ENCODE peak calls at places on chromosomes 13 and 19, in seven cellular contexts. V, N, E, M, Q, S and J are unnamed samples.

GRCh38 chr19:9308091-9308490 is 1.5 kb downstream of the ZNF699 start:
- DNase-seq in N (no peak), M (no peak), V (no peak), S (no peak), E (no peak), Q (no peak), J (no peak)

GRCh38 chr19:1756705-1757445 is 3.6 kb downstream of the ONECUT3 start:
- DNase-seq in N (no peak), M (no peak), S (no peak), E (no peak), Q (no peak), V (no peak), J (no peak)

GRCh38 chr19:13953021-13953531 is 767 bp downstream of the DCAF15 start:
- DNase-seq in S (peak), V (peak), N (no peak), M (peak), E (no peak), Q (no peak), J (no peak)

GRCh38 chr13:30421093-30422055 is 919 bp upstream of the UBE2L5 start:
- DNase-seq in S (peak), N (no peak), Q (peak), E (peak), V (peak), M (peak), J (peak)

GRCh38 chr19:33194884-33195710 is 967 bp downstream of the LRP3 start:
- DNase-seq in S (no peak), Q (no peak), V (no peak), E (peak), M (peak), N (no peak), J (peak)

GRCh38 chr19:46878613-46879375 is 18.0 kb downstream of the ARHGAP35 start:
- DNase-seq in V (no peak), E (no peak), Q (no peak), N (no peak), M (no peak), S (no peak), J (no peak)

GRCh38 chr13:40309881-40310280 is 356.6 kb downstream of the FOXO1 start:
- DNase-seq in S (no peak), N (no peak), M (no peak), V (no peak), Q (no peak), E (no peak), J (no peak)

GRCh38 chr13:55345197-55345596 is 1795.5 kb upstream of the PRR20A start:
- DNase-seq in S (no peak), N (no peak), M (no peak), Q (no peak), E (no peak), V (no peak), J (no peak)

GRCh38 chr13:50081899-50082425 is 66.7 kb downstream of the KCNRG start:
- DNase-seq in M (peak), Q (peak), E (peak), S (peak), N (peak), V (peak), J (peak)

GRCh38 chr13:30354481-30355404 is 47.4 kb upstream of the KATNAL1 start:
- DNase-seq in M (no peak), Q (no peak), N (no peak), V (no peak), E (no peak), S (no peak), J (no peak)

GRCh38 chr13:99577934-99578917 is 77.0 kb downstream of the TM9SF2 start:
- DNase-seq in M (no peak), S (no peak), E (no peak), N (no peak), Q (no peak), V (no peak), J (no peak)

GRCh38 chr13:35512271-35512920 is 35.9 kb upstream of the MAB21L1 start:
- DNase-seq in N (no peak), E (no peak), Q (no peak), S (no peak), M (no peak), V (no peak), J (no peak)

GRCh38 chr13:112876305-112877000 is 92.6 kb upstream of the MCF2L start:
- DNase-seq in Q (no peak), M (no peak), E (no peak), S (no peak), V (peak), N (no peak), J (no peak)

DNA sequence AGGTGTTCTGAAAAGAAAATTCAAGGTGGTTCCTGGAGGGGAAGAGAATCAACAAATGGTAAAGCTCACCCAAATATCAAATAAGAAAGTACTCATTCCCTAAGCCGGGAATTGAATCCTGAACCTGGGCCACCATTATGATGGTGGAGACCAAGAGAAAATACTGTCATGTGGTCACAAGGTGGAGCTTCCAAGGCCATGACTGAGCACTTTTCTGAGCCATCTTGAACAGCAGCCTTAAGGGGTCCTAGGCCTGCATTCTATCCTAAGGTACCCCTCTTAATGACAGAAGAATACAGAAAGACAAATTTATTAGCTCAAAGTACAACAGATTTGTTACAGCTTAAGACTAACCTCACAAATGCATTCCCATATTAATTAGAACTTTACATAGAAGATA is 9.6 kb downstream of the ZNF431 start:
- DNase-seq in V (no peak), Q (peak), M (no peak), S (no peak), N (no peak), E (no peak), J (no peak)
- TF ChIP-seq POLR2AphosphoS5 in V (no peak), Q (no peak), M (no peak), S (no peak), N (no peak), E (no peak), J (no peak)

DNA sequence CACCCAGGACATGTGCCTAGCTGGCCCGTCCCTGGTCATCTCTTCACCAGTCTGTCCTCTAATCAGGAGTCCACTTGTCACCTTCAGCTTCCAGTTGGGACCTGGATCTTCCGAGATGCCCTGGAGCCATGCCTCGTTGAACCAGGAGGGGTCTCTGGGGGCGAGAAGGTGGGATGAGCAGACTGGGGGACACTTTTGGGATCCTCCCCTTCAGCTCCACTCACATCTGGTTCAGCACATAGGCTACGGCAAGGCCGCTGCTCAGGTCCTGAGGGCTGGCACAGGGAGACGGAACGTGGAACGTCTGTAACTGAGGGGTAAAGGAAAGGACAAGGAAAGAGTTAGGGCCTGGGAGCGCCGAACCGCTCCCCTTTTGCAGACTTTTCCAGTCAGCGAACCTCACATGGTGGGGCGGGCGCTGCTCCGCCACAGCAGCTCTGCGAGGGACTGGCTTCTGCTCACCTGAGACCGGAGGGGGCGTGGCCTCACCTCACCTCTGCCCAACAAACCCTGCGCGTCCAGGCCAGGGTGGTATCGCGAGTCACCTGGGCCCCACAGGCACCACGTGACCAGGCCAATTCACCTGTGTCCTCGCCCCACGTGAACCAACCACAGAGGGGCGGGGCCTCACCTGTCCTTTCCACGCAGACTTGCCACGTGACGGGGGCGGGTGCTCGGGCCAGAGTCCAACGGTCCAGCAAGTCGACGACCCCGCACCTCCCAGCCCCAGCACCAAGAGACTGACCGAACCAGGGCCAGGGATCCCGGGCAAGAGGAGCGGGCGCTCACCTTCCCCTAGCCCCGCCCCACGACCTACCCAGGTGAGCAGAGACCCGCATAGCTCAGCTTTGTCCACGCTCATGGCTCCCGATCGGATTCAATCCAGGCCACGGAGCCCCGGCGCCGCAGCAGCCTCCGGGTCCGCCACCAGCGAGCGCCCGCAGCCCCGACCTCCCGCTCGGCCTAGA is at the start of gene HOOK2:
- DNase-seq in E (no peak), Q (no peak), S (peak), M (peak), N (no peak), V (peak), J (no peak)
- TF ChIP-seq POLR2A in E (no peak), Q (no peak), S (no peak), M (peak), N (peak), V (no peak), J (no peak)

DNA sequence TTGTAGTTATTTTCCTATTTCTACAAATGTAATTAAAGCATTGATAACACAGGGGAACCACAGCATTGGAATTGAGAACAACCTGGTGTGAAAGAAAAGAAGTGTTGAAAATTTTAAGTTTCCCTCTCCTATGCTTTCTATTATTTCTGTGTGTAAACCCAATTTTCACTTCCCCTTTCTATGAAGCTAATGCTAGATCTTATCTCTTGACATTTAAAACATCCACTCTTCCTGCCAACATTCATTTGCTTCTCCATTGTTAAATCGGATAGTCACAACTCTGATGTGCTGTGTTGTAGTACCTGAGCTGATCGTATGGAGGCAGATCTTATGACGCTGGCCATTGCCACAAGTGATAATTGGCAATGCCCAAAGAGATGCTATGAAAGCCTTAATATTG is 203.0 kb downstream of the ITGBL1 start:
- DNase-seq in N (no peak), S (no peak), E (no peak), V (no peak), M (no peak), Q (no peak), J (no peak)
- TF ChIP-seq POLR2AphosphoS5 in N (no peak), S (no peak), E (no peak), V (no peak), M (no peak), Q (no peak), J (no peak)

GRCh38 chr19:54188224-54188871 is 1.0 kb downstream of the MBOAT7 start:
- DNase-seq in E (no peak), Q (no peak), V (no peak), N (no peak), S (no peak), M (no peak), J (no peak)

GRCh38 chr19:54190503-54190941 is 586 bp upstream of the TSEN34 start:
- DNase-seq in Q (peak), N (no peak), M (peak), S (peak), V (peak), E (peak), J (peak)

GRCh38 chr19:54189020-54189667 is at the start of gene MBOAT7:
- DNase-seq in E (peak), M (no peak), S (no peak), N (no peak), Q (no peak), V (peak), J (peak)

GRCh38 chr19:54190942-54191670 is at the start of gene TSEN34:
- DNase-seq in E (peak), N (no peak), V (no peak), M (peak), S (peak), Q (no peak), J (peak)

GRCh38 chr19:54189668-54190502 is 505 bp upstream of the MBOAT7 start:
- DNase-seq in V (peak), N (peak), M (peak), S (peak), Q (peak), E (peak), J (peak)
- TF ChIP-seq POLR2A in V (peak), N (no peak), M (peak), S (no peak), Q (peak), E (peak), J (peak)

GRCh38 chr19:35889370-35890112 is 10.8 kb downstream of the NFKBID start:
- DNase-seq in N (no peak), S (no peak), V (no peak), M (no peak), E (no peak), Q (no peak), J (no peak)

GRCh38 chr19:35885225-35885624 is 15.1 kb downstream of the NFKBID start:
- DNase-seq in N (no peak), M (no peak), E (no peak), Q (no peak), S (no peak), V (no peak), J (no peak)

GRCh38 chr19:35887197-35887596 is 13.1 kb downstream of the NFKBID start:
- DNase-seq in E (no peak), S (no peak), V (no peak), N (no peak), Q (no peak), M (no peak), J (no peak)

GRCh38 chr19:35883920-35884319 is 15.5 kb downstream of the APLP1 start:
- DNase-seq in V (no peak), E (no peak), S (no peak), M (no peak), N (no peak), Q (no peak), J (no peak)

GRCh38 chr19:35885909-35886308 is 14.4 kb downstream of the NFKBID start:
- DNase-seq in N (no peak), M (no peak), Q (no peak), V (no peak), S (no peak), E (no peak), J (no peak)
- TF ChIP-seq POLR2AphosphoS5 in N (no peak), M (no peak), Q (no peak), V (no peak), S (no peak), E (no peak), J (no peak)

DNA sequence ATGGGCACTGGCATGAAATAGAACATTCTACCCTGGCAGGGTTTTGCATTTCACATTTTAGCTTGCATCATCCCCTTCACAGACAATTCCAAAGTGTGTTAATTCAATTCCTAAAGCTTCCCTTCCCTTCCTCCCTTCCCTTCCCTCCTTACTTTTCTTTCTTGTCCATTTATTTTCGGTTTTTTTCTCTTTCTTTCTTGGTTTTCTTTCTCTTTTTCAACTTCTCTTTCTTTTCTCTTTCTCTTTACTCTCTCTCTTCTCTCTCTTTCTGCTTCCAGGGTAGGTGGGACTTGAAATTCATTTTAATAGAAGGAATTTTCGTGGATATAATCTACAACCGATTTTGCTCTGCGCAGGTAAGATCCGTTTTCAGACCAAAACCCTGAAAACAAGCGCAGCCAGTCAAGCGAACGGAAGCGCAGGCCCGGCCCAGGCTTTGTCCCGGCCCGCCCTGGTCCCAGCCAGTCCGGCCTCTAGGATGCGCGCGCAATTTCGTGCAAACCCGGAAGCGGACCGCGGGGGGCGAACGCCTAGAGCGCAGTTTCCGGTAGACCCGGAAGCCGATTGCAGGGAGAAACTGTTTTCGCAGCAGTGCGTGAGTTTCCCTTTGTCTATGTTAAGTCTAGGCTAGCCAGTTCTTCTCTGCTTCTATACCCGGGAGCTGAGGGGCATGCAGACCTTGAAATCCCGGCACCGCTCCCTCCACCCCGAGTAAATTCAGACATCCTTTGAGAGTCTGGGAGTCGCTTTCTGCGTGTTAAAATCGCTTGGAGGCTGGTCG is at the start of gene ZNF528:
- DNase-seq in V (peak), M (peak), Q (peak), E (peak), S (peak), N (no peak), J (peak)
- TF ChIP-seq POLR2A in V (peak), M (peak), Q (no peak), E (peak), S (no peak), N (peak), J (no peak)

GRCh38 chr13:64087624-64088023 is 2672.0 kb upstream of the PCDH20 start:
- DNase-seq in M (no peak), S (no peak), N (no peak), V (no peak), E (no peak), Q (no peak), J (no peak)
- TF ChIP-seq POLR2AphosphoS5 in M (no peak), S (no peak), N (no peak), V (no peak), E (no peak), Q (no peak), J (no peak)

DNA sequence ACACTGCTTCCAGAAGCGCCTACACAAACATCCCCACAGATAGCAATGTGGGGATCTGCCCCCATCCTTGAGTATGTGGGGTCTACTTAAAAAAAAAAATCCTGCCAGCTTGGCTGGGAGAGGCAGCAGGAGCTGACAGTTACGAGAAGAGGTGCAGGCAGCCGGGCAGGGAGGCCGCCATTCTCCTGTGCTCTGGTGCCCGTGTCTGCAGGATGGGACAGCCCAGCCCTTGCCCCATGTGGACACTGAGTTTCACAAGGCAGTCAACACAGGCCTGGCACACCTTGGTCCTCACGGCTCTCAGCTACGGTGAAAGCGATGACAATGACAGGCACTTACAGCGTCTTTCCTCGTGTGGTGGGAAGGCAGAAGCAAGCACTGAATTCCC is 24.0 kb downstream of the MPND start:
- DNase-seq in Q (no peak), S (no peak), M (no peak), E (no peak), N (no peak), V (no peak), J (no peak)
- TF ChIP-seq POLR2A in Q (no peak), S (no peak), M (no peak), E (no peak), N (no peak), V (no peak), J (no peak)

DNA sequence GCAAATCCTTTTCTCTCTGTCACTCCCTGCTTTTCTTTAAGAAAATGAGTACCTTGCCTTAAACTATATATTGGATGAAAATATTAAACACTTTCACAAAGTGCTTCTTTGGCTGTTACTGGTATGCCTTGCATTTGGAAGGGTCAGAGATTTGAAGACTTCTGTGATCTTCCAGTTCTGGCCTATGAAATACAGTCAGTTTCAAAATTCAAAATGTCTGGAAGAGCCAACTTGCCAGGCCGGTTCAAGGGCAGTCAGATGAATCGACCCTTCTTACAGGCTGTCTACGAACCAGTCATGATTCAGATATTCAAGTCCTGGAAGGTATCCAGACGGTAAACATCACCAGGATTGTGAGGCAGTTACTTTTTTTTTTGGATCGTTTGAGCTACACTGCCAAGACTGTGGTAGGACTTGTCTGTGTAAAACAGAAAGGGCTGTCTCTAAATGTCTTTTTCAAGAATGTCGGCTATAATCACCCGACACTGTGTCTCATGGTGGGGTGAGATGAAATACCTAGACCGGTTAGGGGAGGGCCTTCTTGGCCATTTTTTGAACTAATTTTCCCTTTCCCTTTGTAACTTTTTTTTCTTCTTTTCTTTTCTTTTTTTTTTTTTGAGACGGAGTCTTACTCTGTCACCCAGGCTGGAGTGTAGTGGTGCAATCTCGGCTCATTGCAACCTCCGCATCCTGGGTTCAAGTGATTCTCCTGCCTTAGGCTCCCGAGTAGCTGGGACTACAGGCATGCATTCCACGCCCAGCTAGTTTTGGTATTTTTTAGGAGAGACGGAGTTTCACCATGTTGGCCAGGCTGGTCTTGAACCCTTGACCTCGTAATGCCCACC is 11.2 kb downstream of the ACTN4 start:
- DNase-seq in S (peak), E (no peak), V (no peak), Q (no peak), N (no peak), M (peak), J (no peak)
- TF ChIP-seq POLR2AphosphoS5 in S (peak), E (no peak), V (peak), Q (peak), N (peak), M (peak), J (no peak)